ENCODE peak calls at places on chromosomes 1 and 21, in ten cellular contexts. One of them, this sample, is unnamed.

GRCh38 chr1:227234998-227235405 is 83.3 kb downstream of the CDC42BPA start:
- DNase-seq in mammary epithelial cell: peak; percentile 51
- DNase-seq in uterus: no peak
- DNase-seq in AG04449: peak; percentile 5
- DNase-seq in GM12864: no peak
- DNase-seq in psoas muscle: no peak
- DNase-seq in ovary: no peak
- DNase-seq in HL-60: no peak
- DNase-seq in K562: peak; percentile 69
- DNase-seq in astrocyte of the spinal cord: peak; percentile 73
- DNase-seq in this sample: peak; percentile 89

GRCh38 chr1:200042437-200043329 is 15.2 kb downstream of the NR5A2 start:
- DNase-seq in psoas muscle: no peak
- DNase-seq in AG04449: no peak
- DNase-seq in mammary epithelial cell: no peak
- DNase-seq in K562: no peak
- DNase-seq in HL-60: no peak
- DNase-seq in ovary: no peak
- DNase-seq in astrocyte of the spinal cord: peak; percentile 32
- DNase-seq in GM12864: no peak
- DNase-seq in uterus: no peak
- DNase-seq in this sample: no peak

GRCh38 chr1:185532853-185533252 is 201.3 kb upstream of the HMCN1 start:
- DNase-seq in GM12864: no peak
- DNase-seq in HL-60: no peak
- DNase-seq in AG04449: no peak
- DNase-seq in ovary: no peak
- DNase-seq in astrocyte of the spinal cord: no peak
- DNase-seq in mammary epithelial cell: no peak
- DNase-seq in uterus: no peak
- DNase-seq in psoas muscle: no peak
- DNase-seq in K562: no peak
- DNase-seq in this sample: no peak

GRCh38 chr21:39033878-39034589 is 149.2 kb downstream of the PSMG1 start:
- DNase-seq in psoas muscle: no peak
- DNase-seq in astrocyte of the spinal cord: peak; percentile 36
- DNase-seq in ovary: peak; percentile 31
- DNase-seq in mammary epithelial cell: no peak
- DNase-seq in uterus: no peak
- DNase-seq in HL-60: no peak
- DNase-seq in AG04449: no peak
- DNase-seq in GM12864: no peak
- DNase-seq in K562: no peak
- DNase-seq in this sample: peak; percentile 64

GRCh38 chr1:221839794-221840395 is 98.0 kb upstream of the DUSP10 start:
- DNase-seq in HL-60: no peak
- DNase-seq in uterus: no peak
- DNase-seq in GM12864: peak; percentile 65
- DNase-seq in psoas muscle: peak; percentile 79
- DNase-seq in ovary: no peak
- DNase-seq in astrocyte of the spinal cord: peak; percentile 90
- DNase-seq in AG04449: no peak
- DNase-seq in K562: no peak
- DNase-seq in mammary epithelial cell: peak; percentile 100
- DNase-seq in this sample: peak; percentile 89

GRCh38 chr1:180975551-180975950 is 47.1 kb downstream of the STX6 start:
- DNase-seq in astrocyte of the spinal cord: no peak
- DNase-seq in psoas muscle: no peak
- DNase-seq in ovary: no peak
- DNase-seq in HL-60: peak; percentile 96
- DNase-seq in AG04449: no peak
- DNase-seq in mammary epithelial cell: no peak
- DNase-seq in uterus: no peak
- DNase-seq in GM12864: no peak
- DNase-seq in K562: no peak
- DNase-seq in this sample: no peak

GRCh38 chr1:244836135-244836521 is 670 bp downstream of the COX20 start:
- DNase-seq in astrocyte of the spinal cord: peak; percentile 55
- DNase-seq in uterus: no peak
- DNase-seq in HL-60: peak; percentile 15
- DNase-seq in mammary epithelial cell: peak; percentile 48
- DNase-seq in AG04449: no peak
- DNase-seq in K562: peak; percentile 23
- DNase-seq in GM12864: no peak
- DNase-seq in ovary: no peak
- DNase-seq in psoas muscle: no peak
- DNase-seq in this sample: peak; percentile 49

GRCh38 chr1:201381130-201381529 is 3.6 kb upstream of the TNNT2 start:
- DNase-seq in GM12864: no peak
- DNase-seq in HL-60: no peak
- DNase-seq in uterus: no peak
- DNase-seq in astrocyte of the spinal cord: no peak
- DNase-seq in psoas muscle: no peak
- DNase-seq in AG04449: no peak
- DNase-seq in K562: no peak
- DNase-seq in ovary: no peak
- DNase-seq in mammary epithelial cell: no peak
- DNase-seq in this sample: no peak

GRCh38 chr1:6409053-6409452 is 10.7 kb downstream of the HES2 start:
- DNase-seq in mammary epithelial cell: no peak
- DNase-seq in ovary: no peak
- DNase-seq in uterus: no peak
- DNase-seq in psoas muscle: no peak
- DNase-seq in K562: no peak
- DNase-seq in HL-60: no peak
- DNase-seq in AG04449: no peak
- DNase-seq in GM12864: no peak
- DNase-seq in astrocyte of the spinal cord: no peak
- DNase-seq in this sample: no peak

GRCh38 chr1:60132108-60132507 is 58.5 kb upstream of the C1orf87 start:
- DNase-seq in ovary: no peak
- DNase-seq in uterus: no peak
- DNase-seq in AG04449: no peak
- DNase-seq in psoas muscle: no peak
- DNase-seq in astrocyte of the spinal cord: no peak
- DNase-seq in HL-60: no peak
- DNase-seq in mammary epithelial cell: no peak
- DNase-seq in K562: no peak
- DNase-seq in GM12864: no peak
- DNase-seq in this sample: no peak

GRCh38 chr1:60130703-60131102 is 57.1 kb upstream of the C1orf87 start:
- DNase-seq in mammary epithelial cell: no peak
- DNase-seq in AG04449: no peak
- DNase-seq in GM12864: no peak
- DNase-seq in K562: no peak
- DNase-seq in astrocyte of the spinal cord: no peak
- DNase-seq in ovary: no peak
- DNase-seq in psoas muscle: no peak
- DNase-seq in uterus: no peak
- DNase-seq in HL-60: no peak
- DNase-seq in this sample: no peak

GRCh38 chr1:60129916-60130315 is 56.3 kb upstream of the C1orf87 start:
- DNase-seq in mammary epithelial cell: no peak
- DNase-seq in GM12864: no peak
- DNase-seq in ovary: no peak
- DNase-seq in psoas muscle: no peak
- DNase-seq in uterus: no peak
- DNase-seq in HL-60: no peak
- DNase-seq in K562: no peak
- DNase-seq in AG04449: no peak
- DNase-seq in astrocyte of the spinal cord: no peak
- DNase-seq in this sample: peak; percentile 36

DNA sequence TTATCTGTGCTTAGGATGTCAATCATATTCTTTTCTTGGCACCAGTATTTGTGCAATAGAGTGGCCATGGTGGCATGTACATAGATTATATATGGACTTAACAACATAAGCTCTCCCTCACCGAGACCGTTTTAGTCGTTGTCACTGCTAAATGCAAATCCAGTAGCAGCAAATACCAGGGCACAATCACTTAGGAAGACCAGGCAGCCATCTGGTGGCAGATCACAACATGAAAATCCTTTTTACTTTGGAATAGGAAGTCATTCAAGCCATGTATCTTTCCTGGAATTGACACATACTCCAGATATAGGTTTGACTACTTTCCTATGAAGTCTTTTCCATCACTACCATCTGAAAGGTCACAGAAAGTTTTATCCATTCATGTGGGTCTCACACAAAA is 53.2 kb upstream of the C1orf87 start:
- DNase-seq in mammary epithelial cell: no peak
- DNase-seq in ovary: no peak
- DNase-seq in uterus: no peak
- DNase-seq in psoas muscle: no peak
- DNase-seq in K562: no peak
- DNase-seq in GM12864: no peak
- DNase-seq in HL-60: no peak
- DNase-seq in astrocyte of the spinal cord: no peak
- DNase-seq in AG04449: no peak
- DNase-seq in this sample: peak; percentile 17
- TF ChIP-seq CTCF in mammary epithelial cell: peak; percentile 11
- TF ChIP-seq CTCF in ovary: no peak
- TF ChIP-seq CTCF in uterus: no peak
- TF ChIP-seq CTCF in psoas muscle: peak; percentile 8
- TF ChIP-seq CTCF in K562: no peak
- TF ChIP-seq CTCF in GM12864: no peak
- TF ChIP-seq CTCF in HL-60: no peak
- TF ChIP-seq CTCF in astrocyte of the spinal cord: no peak
- TF ChIP-seq CTCF in AG04449: no peak
- TF ChIP-seq CTCF in this sample: peak; percentile 33

GRCh38 chr1:107788189-107788588 is 176.8 kb downstream of the VAV3 start:
- DNase-seq in uterus: no peak
- DNase-seq in AG04449: no peak
- DNase-seq in HL-60: no peak
- DNase-seq in ovary: no peak
- DNase-seq in K562: no peak
- DNase-seq in mammary epithelial cell: no peak
- DNase-seq in psoas muscle: no peak
- DNase-seq in GM12864: no peak
- DNase-seq in astrocyte of the spinal cord: no peak
- DNase-seq in this sample: no peak
- H3K4me3 ChIP-seq in uterus: no peak overlapping the region
- H3K4me3 ChIP-seq in AG04449: no peak overlapping the region
- H3K4me3 ChIP-seq in HL-60: no peak overlapping the region
- H3K4me3 ChIP-seq in ovary: no peak overlapping the region
- H3K4me3 ChIP-seq in K562: no peak overlapping the region
- H3K4me3 ChIP-seq in mammary epithelial cell: no peak overlapping the region
- H3K4me3 ChIP-seq in psoas muscle: no peak overlapping the region
- H3K4me3 ChIP-seq in GM12864: no peak overlapping the region
- H3K4me3 ChIP-seq in astrocyte of the spinal cord: no peak overlapping the region
- H3K4me3 ChIP-seq in this sample: no peak overlapping the region

GRCh38 chr1:63924600-63924999 is 150.8 kb downstream of the ROR1 start:
- DNase-seq in mammary epithelial cell: no peak
- DNase-seq in AG04449: no peak
- DNase-seq in K562: no peak
- DNase-seq in astrocyte of the spinal cord: no peak
- DNase-seq in psoas muscle: no peak
- DNase-seq in ovary: no peak
- DNase-seq in GM12864: no peak
- DNase-seq in uterus: no peak
- DNase-seq in HL-60: no peak
- DNase-seq in this sample: peak; percentile 21
- TF ChIP-seq CTCF in mammary epithelial cell: no peak
- TF ChIP-seq CTCF in AG04449: no peak
- TF ChIP-seq CTCF in K562: no peak
- TF ChIP-seq CTCF in astrocyte of the spinal cord: no peak
- TF ChIP-seq CTCF in psoas muscle: no peak
- TF ChIP-seq CTCF in ovary: no peak
- TF ChIP-seq CTCF in GM12864: no peak
- TF ChIP-seq CTCF in uterus: no peak
- TF ChIP-seq CTCF in HL-60: no peak
- TF ChIP-seq CTCF in this sample: peak; percentile 39

GRCh38 chr1:67214420-67215174 is 48.3 kb downstream of the IL23R start:
- DNase-seq in K562: no peak
- DNase-seq in AG04449: no peak
- DNase-seq in ovary: no peak
- DNase-seq in HL-60: no peak
- DNase-seq in mammary epithelial cell: peak; percentile 38
- DNase-seq in psoas muscle: no peak
- DNase-seq in GM12864: peak; percentile 59
- DNase-seq in astrocyte of the spinal cord: no peak
- DNase-seq in uterus: no peak
- DNase-seq in this sample: peak; percentile 62
- H3K4me3 ChIP-seq in K562: no peak overlapping the region
- H3K4me3 ChIP-seq in AG04449: no peak overlapping the region
- H3K4me3 ChIP-seq in ovary: no peak overlapping the region
- H3K4me3 ChIP-seq in HL-60: no peak overlapping the region
- H3K4me3 ChIP-seq in mammary epithelial cell: no peak overlapping the region
- H3K4me3 ChIP-seq in psoas muscle: no peak overlapping the region
- H3K4me3 ChIP-seq in GM12864: no peak overlapping the region
- H3K4me3 ChIP-seq in astrocyte of the spinal cord: no peak overlapping the region
- H3K4me3 ChIP-seq in uterus: no peak overlapping the region
- H3K4me3 ChIP-seq in this sample: no peak overlapping the region

DNA sequence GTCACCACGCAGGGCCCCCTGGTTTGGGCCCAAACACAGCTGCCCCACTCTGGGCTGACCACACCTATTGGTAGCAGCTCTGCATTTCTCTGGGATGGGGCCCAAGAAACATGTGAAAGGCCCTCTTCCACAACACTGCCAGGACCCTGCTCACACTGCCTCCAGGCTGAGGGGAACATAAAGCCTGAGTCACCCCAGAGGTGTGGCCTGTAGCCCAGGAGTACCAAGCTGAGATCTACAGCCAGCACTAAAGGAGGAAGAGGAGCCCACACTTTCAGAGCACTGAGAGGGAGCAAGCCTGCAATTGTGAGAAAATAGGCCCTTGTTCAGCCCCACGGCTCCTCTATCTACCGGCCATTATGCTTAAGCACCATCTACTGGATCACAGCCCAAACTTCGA is 14.4 kb upstream of the OR2T10 start:
- DNase-seq in K562: no peak
- DNase-seq in uterus: no peak
- DNase-seq in HL-60: no peak
- DNase-seq in mammary epithelial cell: no peak
- DNase-seq in AG04449: no peak
- DNase-seq in ovary: no peak
- DNase-seq in psoas muscle: no peak
- DNase-seq in GM12864: no peak
- DNase-seq in astrocyte of the spinal cord: no peak
- DNase-seq in this sample: no peak
- TF ChIP-seq CTCF in K562: no peak
- TF ChIP-seq CTCF in uterus: no peak
- TF ChIP-seq CTCF in HL-60: no peak
- TF ChIP-seq CTCF in mammary epithelial cell: no peak
- TF ChIP-seq CTCF in AG04449: no peak
- TF ChIP-seq CTCF in ovary: no peak
- TF ChIP-seq CTCF in psoas muscle: no peak
- TF ChIP-seq CTCF in GM12864: no peak
- TF ChIP-seq CTCF in astrocyte of the spinal cord: no peak
- TF ChIP-seq CTCF in this sample: no peak

GRCh38 chr21:33932731-33933130 is 17.1 kb upstream of the ATP5PO start:
- DNase-seq in K562: no peak
- DNase-seq in mammary epithelial cell: no peak
- DNase-seq in psoas muscle: no peak
- DNase-seq in HL-60: no peak
- DNase-seq in ovary: no peak
- DNase-seq in uterus: no peak
- DNase-seq in GM12864: no peak
- DNase-seq in AG04449: no peak
- DNase-seq in astrocyte of the spinal cord: no peak
- DNase-seq in this sample: no peak
- H3K4me3 ChIP-seq in K562: peak overlapping the region; percentile 67
- H3K4me3 ChIP-seq in mammary epithelial cell: peak overlapping the region; percentile 55
- H3K4me3 ChIP-seq in psoas muscle: peak overlapping the region; percentile 63
- H3K4me3 ChIP-seq in HL-60: peak overlapping the region; percentile 65
- H3K4me3 ChIP-seq in ovary: peak overlapping the region; percentile 36
- H3K4me3 ChIP-seq in uterus: peak overlapping the region; percentile 32
- H3K4me3 ChIP-seq in GM12864: peak overlapping the region; percentile 68
- H3K4me3 ChIP-seq in AG04449: no peak overlapping the region
- H3K4me3 ChIP-seq in astrocyte of the spinal cord: no peak overlapping the region
- H3K4me3 ChIP-seq in this sample: no peak overlapping the region

This sample was measured in choroid plexus epithelial cell.